ENCODE peak calls at places on chromosome 18, in eight cellular contexts. S, I, G, Q, C, X, F and K are unnamed samples.

GRCh38 chr18:59631583-59632181 is 65.5 kb downstream of the CCBE1 start:
- DNase-seq in S (peak; percentile 80), I (no peak), G (no peak), Q (peak; percentile 68), C (peak; percentile 7), X (no peak), F (peak; percentile 40), K (no peak)

GRCh38 chr18:59101830-59102414 is 37.8 kb upstream of the SEC11C start:
- DNase-seq in S (no peak), I (no peak), G (no peak), Q (no peak), C (no peak), X (no peak), F (no peak), K (no peak)

GRCh38 chr18:42310956-42311355 is 355.9 kb downstream of the PIK3C3 start:
- DNase-seq in S (peak; percentile 60), I (no peak), G (no peak), Q (no peak), C (no peak), X (no peak), F (no peak), K (no peak)

GRCh38 chr18:5057348-5058012 is 139.6 kb downstream of the AKAIN1 start:
- DNase-seq in S (peak; percentile 88), I (no peak), G (peak; percentile 82), Q (peak; percentile 16), C (peak; percentile 43), X (no peak), F (peak; percentile 79), K (peak; percentile 76)

GRCh38 chr18:55763298-55763697 is 175.3 kb upstream of the TCF4 start:
- DNase-seq in S (no peak), I (no peak), G (peak; percentile 88), Q (peak; percentile 75), C (no peak), X (no peak), F (no peak), K (no peak)

GRCh38 chr18:2955966-2956521 is 56.9 kb downstream of the LPIN2 start:
- DNase-seq in S (no peak), I (no peak), G (no peak), Q (no peak), C (no peak), X (no peak), F (no peak), K (no peak)

GRCh38 chr18:72651033-72651432 is 106.9 kb upstream of the CBLN2 start:
- DNase-seq in S (no peak), I (no peak), G (no peak), Q (no peak), C (no peak), X (no peak), F (no peak), K (no peak)

GRCh38 chr18:56043691-56044090 is 455.7 kb upstream of the TCF4 start:
- DNase-seq in S (peak; percentile 44), I (no peak), G (peak; percentile 94), Q (peak; percentile 3), C (no peak), X (no peak), F (no peak), K (peak; percentile 36)

GRCh38 chr18:47585136-47585535 is 333.7 kb upstream of the SKOR2 start:
- DNase-seq in S (no peak), I (no peak), G (no peak), Q (no peak), C (no peak), X (no peak), F (no peak), K (no peak)

GRCh38 chr18:45275367-45276113 is 339.7 kb upstream of the SLC14A2 start:
- DNase-seq in S (no peak), I (no peak), G (no peak), Q (no peak), C (peak; percentile 18), X (no peak), F (peak; percentile 45), K (no peak)

GRCh38 chr18:11247381-11247970 is 98.1 kb upstream of the PIEZO2 start:
- DNase-seq in S (no peak), I (no peak), G (no peak), Q (no peak), C (no peak), X (no peak), F (no peak), K (no peak)